ENCODE peak calls at places on chromosome 13, in five cellular contexts. One of them, this sample, is unnamed.

GRCh38 chr13:100673831-100674362 is 698 bp downstream of the TMTC4 start:
- DNase-seq in PC-3: peak
- DNase-seq in stimulated activated naive CD4-positive, alpha-beta T cell: peak
- DNase-seq in HuH-7: no peak
- DNase-seq in uterus: peak
- DNase-seq in this sample: peak

GRCh38 chr13:79571147-79571546 is 90.2 kb downstream of the NDFIP2 start:
- DNase-seq in PC-3: no peak
- DNase-seq in stimulated activated naive CD4-positive, alpha-beta T cell: no peak
- DNase-seq in HuH-7: no peak
- DNase-seq in uterus: no peak
- DNase-seq in this sample: no peak

GRCh38 chr13:36432106-36432544 is at the start of gene CCNA1:
- DNase-seq in PC-3: peak
- DNase-seq in stimulated activated naive CD4-positive, alpha-beta T cell: no peak
- DNase-seq in HuH-7: no peak
- DNase-seq in uterus: peak
- DNase-seq in this sample: peak

GRCh38 chr13:106063591-106064308 is 471.7 kb downstream of the EFNB2 start:
- DNase-seq in PC-3: peak
- DNase-seq in stimulated activated naive CD4-positive, alpha-beta T cell: no peak
- DNase-seq in HuH-7: no peak
- DNase-seq in uterus: no peak
- DNase-seq in this sample: no peak

GRCh38 chr13:28579334-28579733 is 79.6 kb upstream of the POMP start:
- DNase-seq in PC-3: no peak
- DNase-seq in stimulated activated naive CD4-positive, alpha-beta T cell: no peak
- DNase-seq in HuH-7: no peak
- DNase-seq in uterus: no peak
- DNase-seq in this sample: no peak

GRCh38 chr13:28128030-28128429 is 10.3 kb upstream of the PAN3 start:
- DNase-seq in PC-3: no peak
- DNase-seq in stimulated activated naive CD4-positive, alpha-beta T cell: no peak
- DNase-seq in HuH-7: no peak
- DNase-seq in uterus: no peak
- DNase-seq in this sample: no peak

GRCh38 chr13:46962286-46962941 is 65.6 kb upstream of the HTR2A start:
- DNase-seq in PC-3: peak
- DNase-seq in stimulated activated naive CD4-positive, alpha-beta T cell: no peak
- DNase-seq in HuH-7: no peak
- DNase-seq in uterus: no peak
- DNase-seq in this sample: peak

GRCh38 chr13:65943024-65943423 is 1287.1 kb downstream of the PCDH9 start:
- DNase-seq in PC-3: peak
- DNase-seq in stimulated activated naive CD4-positive, alpha-beta T cell: no peak
- DNase-seq in HuH-7: no peak
- DNase-seq in uterus: no peak
- DNase-seq in this sample: no peak

GRCh38 chr13:46894534-46894906 is 2.3 kb downstream of the HTR2A start:
- DNase-seq in PC-3: peak
- DNase-seq in stimulated activated naive CD4-positive, alpha-beta T cell: no peak
- DNase-seq in HuH-7: no peak
- DNase-seq in uterus: no peak
- DNase-seq in this sample: no peak

GRCh38 chr13:99086869-99087129 is 108.9 kb upstream of the DOCK9 start:
- DNase-seq in PC-3: no peak
- DNase-seq in stimulated activated naive CD4-positive, alpha-beta T cell: no peak
- DNase-seq in HuH-7: no peak
- DNase-seq in uterus: no peak
- DNase-seq in this sample: no peak

GRCh38 chr13:33349314-33349995 is 63.9 kb upstream of the STARD13 start:
- DNase-seq in PC-3: peak
- DNase-seq in stimulated activated naive CD4-positive, alpha-beta T cell: no peak
- DNase-seq in HuH-7: no peak
- DNase-seq in uterus: peak
- DNase-seq in this sample: peak

GRCh38 chr13:110554227-110554836 is 7.2 kb downstream of the RAB20 start:
- DNase-seq in PC-3: no peak
- DNase-seq in stimulated activated naive CD4-positive, alpha-beta T cell: no peak
- DNase-seq in HuH-7: no peak
- DNase-seq in uterus: no peak
- DNase-seq in this sample: no peak

GRCh38 chr13:83620535-83621220 is 261.6 kb downstream of the SLITRK1 start:
- DNase-seq in PC-3: peak
- DNase-seq in stimulated activated naive CD4-positive, alpha-beta T cell: no peak
- DNase-seq in HuH-7: no peak
- DNase-seq in uterus: no peak
- DNase-seq in this sample: no peak

GRCh38 chr13:114282143-114282685 is 813 bp downstream of the UPF3A start:
- DNase-seq in PC-3: peak
- DNase-seq in stimulated activated naive CD4-positive, alpha-beta T cell: no peak
- DNase-seq in HuH-7: peak
- DNase-seq in uterus: peak
- DNase-seq in this sample: peak

GRCh38 chr13:44218501-44219240 is 155.0 kb upstream of the SERP2 start:
- DNase-seq in PC-3: peak
- DNase-seq in stimulated activated naive CD4-positive, alpha-beta T cell: no peak
- DNase-seq in HuH-7: no peak
- DNase-seq in uterus: peak
- DNase-seq in this sample: no peak

GRCh38 chr13:59269476-59269875 is 894.3 kb downstream of the DIAPH3 start:
- DNase-seq in PC-3: no peak
- DNase-seq in stimulated activated naive CD4-positive, alpha-beta T cell: no peak
- DNase-seq in HuH-7: no peak
- DNase-seq in uterus: no peak
- DNase-seq in this sample: no peak

GRCh38 chr13:96075953-96076543 is 13.9 kb upstream of the HS6ST3 start:
- DNase-seq in PC-3: peak
- DNase-seq in stimulated activated naive CD4-positive, alpha-beta T cell: no peak
- DNase-seq in HuH-7: no peak
- DNase-seq in uterus: no peak
- DNase-seq in this sample: peak

GRCh38 chr13:38348890-38349289 is 761 bp upstream of the UFM1 start:
- DNase-seq in PC-3: peak
- DNase-seq in stimulated activated naive CD4-positive, alpha-beta T cell: peak
- DNase-seq in HuH-7: no peak
- DNase-seq in uterus: no peak
- DNase-seq in this sample: peak

GRCh38 chr13:41546372-41547252 is 89.3 kb downstream of the RGCC start:
- DNase-seq in PC-3: peak
- DNase-seq in stimulated activated naive CD4-positive, alpha-beta T cell: no peak
- DNase-seq in HuH-7: no peak
- DNase-seq in uterus: no peak
- DNase-seq in this sample: no peak

GRCh38 chr13:30796132-30796832 is 60.9 kb downstream of the ALOX5AP start:
- DNase-seq in PC-3: peak
- DNase-seq in stimulated activated naive CD4-positive, alpha-beta T cell: no peak
- DNase-seq in HuH-7: no peak
- DNase-seq in uterus: no peak
- DNase-seq in this sample: no peak

GRCh38 chr13:26628706-26629105 is 71.2 kb downstream of the WASF3 start:
- DNase-seq in PC-3: peak
- DNase-seq in stimulated activated naive CD4-positive, alpha-beta T cell: no peak
- DNase-seq in HuH-7: peak
- DNase-seq in uterus: no peak
- DNase-seq in this sample: no peak

GRCh38 chr13:35283856-35284255 is 192.6 kb downstream of the MAB21L1 start:
- DNase-seq in PC-3: peak
- DNase-seq in stimulated activated naive CD4-positive, alpha-beta T cell: no peak
- DNase-seq in HuH-7: no peak
- DNase-seq in uterus: no peak
- DNase-seq in this sample: no peak

This sample was measured in HEK293T.